ENCODE peak calls at places on chromosomes 13 and 19, in five cellular contexts. C, J, T, Q and E are unnamed samples.

GRCh38 chr13:107864543-107865460 is 350.5 kb downstream of the LIG4 start:
- DNase-seq in C (no peak), J (peak; percentile 1), T (no peak), Q (no peak), E (no peak)

GRCh38 chr13:99174533-99175100 is 26.0 kb upstream of the UBAC2 start:
- DNase-seq in C (no peak), J (no peak), T (no peak), Q (no peak), E (no peak)

GRCh38 chr13:26855071-26855470 is 94.5 kb upstream of the GPR12 start:
- DNase-seq in C (no peak), J (no peak), T (no peak), Q (no peak), E (no peak)

GRCh38 chr13:54424344-54424743 is 1395.7 kb downstream of the OLFM4 start:
- DNase-seq in C (no peak), J (no peak), T (no peak), Q (no peak), E (no peak)

GRCh38 chr13:67726979-67727378 is 496.8 kb upstream of the PCDH9 start:
- DNase-seq in C (no peak), J (no peak), T (no peak), Q (no peak), E (no peak)

GRCh38 chr13:45717324-45717723 is 15.2 kb downstream of the CBY2 start:
- DNase-seq in C (no peak), J (no peak), T (no peak), Q (no peak), E (no peak)

GRCh38 chr19:17481986-17482385 is 11.7 kb downstream of the SLC27A1 start:
- DNase-seq in C (no peak), J (no peak), T (no peak), Q (no peak), E (no peak)

GRCh38 chr13:27088619-27089018 is 83.0 kb downstream of the USP12 start:
- DNase-seq in C (no peak), J (no peak), T (no peak), Q (no peak), E (no peak)

GRCh38 chr19:28482221-28482620 is 730.7 kb downstream of the UQCRFS1 start:
- DNase-seq in C (no peak), J (no peak), T (no peak), Q (no peak), E (no peak)

GRCh38 chr19:42115219-42115618 is 17.0 kb downstream of the POU2F2 start:
- DNase-seq in C (no peak), J (peak; percentile 58), T (no peak), Q (no peak), E (no peak)

GRCh38 chr13:93848247-93848646 is 621.6 kb downstream of the GPC6 start:
- DNase-seq in C (no peak), J (no peak), T (no peak), Q (no peak), E (no peak)

GRCh38 chr19:30227661-30228112 is 144.5 kb upstream of the ZNF536 start:
- DNase-seq in C (peak; percentile 64), J (peak; percentile 41), T (no peak), Q (peak; percentile 56), E (no peak)

GRCh38 chr19:46979103-46979769 is 40.4 kb upstream of the NPAS1 start:
- DNase-seq in C (no peak), J (no peak), T (no peak), Q (no peak), E (no peak)

GRCh38 chr13:78777973-78778372 is 119.0 kb upstream of the OBI1 start:
- DNase-seq in C (no peak), J (no peak), T (no peak), Q (no peak), E (no peak)

GRCh38 chr13:79386125-79386822 is 19.8 kb downstream of the RBM26 start:
- DNase-seq in C (no peak), J (no peak), T (no peak), Q (no peak), E (no peak)

GRCh38 chr13:106163426-106163825 is 372.0 kb downstream of the EFNB2 start:
- DNase-seq in C (no peak), J (no peak), T (no peak), Q (no peak), E (no peak)

GRCh38 chr19:5352229-5352763 is 11.7 kb upstream of the PTPRS start:
- DNase-seq in C (no peak), J (no peak), T (no peak), Q (no peak), E (no peak)

GRCh38 chr13:27022571-27023311 is 148.9 kb downstream of the USP12 start:
- DNase-seq in C (no peak), J (no peak), T (no peak), Q (no peak), E (peak; percentile 43)

GRCh38 chr19:44072543-44073401 is 813 bp downstream of the ZNF284 start:
- DNase-seq in C (no peak), J (no peak), T (no peak), Q (no peak), E (no peak)

GRCh38 chr13:19673473-19674430 is 40.3 kb downstream of the MPHOSPH8 start:
- DNase-seq in C (no peak), J (no peak), T (no peak), Q (no peak), E (no peak)

GRCh38 chr19:6734096-6734696 is 3.2 kb downstream of the GPR108 start:
- DNase-seq in C (no peak), J (no peak), T (no peak), Q (no peak), E (no peak)

GRCh38 chr19:6731822-6732221 is 5.6 kb downstream of the GPR108 start:
- DNase-seq in C (no peak), J (no peak), T (no peak), Q (no peak), E (no peak)

GRCh38 chr19:6735181-6735891 is 2.0 kb downstream of the GPR108 start:
- DNase-seq in C (no peak), J (no peak), T (no peak), Q (no peak), E (no peak)

GRCh38 chr19:6732803-6733337 is 4.5 kb downstream of the GPR108 start:
- DNase-seq in C (no peak), J (no peak), T (no peak), Q (no peak), E (no peak)

GRCh38 chr19:6733338-6734095 is 3.9 kb downstream of the GPR108 start:
- DNase-seq in C (no peak), J (peak; percentile 45), T (no peak), Q (no peak), E (no peak)
- TF ChIP-seq CTCF in C (peak; percentile 45), J (peak; percentile 86), T (no peak), Q (no peak), E (no peak)

GRCh38 chr13:44155422-44156293 is 218.0 kb upstream of the SERP2 start:
- DNase-seq in C (peak; percentile 46), J (no peak), T (no peak), Q (no peak), E (peak; percentile 82)

GRCh38 chr13:44158741-44159632 is 214.6 kb upstream of the SERP2 start:
- DNase-seq in C (no peak), J (no peak), T (no peak), Q (no peak), E (no peak)

GRCh38 chr13:44158055-44158655 is 215.5 kb upstream of the SERP2 start:
- DNase-seq in C (no peak), J (no peak), T (no peak), Q (no peak), E (peak; percentile 78)

GRCh38 chr13:44156294-44156658 is 217.3 kb upstream of the SERP2 start:
- DNase-seq in C (no peak), J (no peak), T (no peak), Q (no peak), E (no peak)

DNA sequence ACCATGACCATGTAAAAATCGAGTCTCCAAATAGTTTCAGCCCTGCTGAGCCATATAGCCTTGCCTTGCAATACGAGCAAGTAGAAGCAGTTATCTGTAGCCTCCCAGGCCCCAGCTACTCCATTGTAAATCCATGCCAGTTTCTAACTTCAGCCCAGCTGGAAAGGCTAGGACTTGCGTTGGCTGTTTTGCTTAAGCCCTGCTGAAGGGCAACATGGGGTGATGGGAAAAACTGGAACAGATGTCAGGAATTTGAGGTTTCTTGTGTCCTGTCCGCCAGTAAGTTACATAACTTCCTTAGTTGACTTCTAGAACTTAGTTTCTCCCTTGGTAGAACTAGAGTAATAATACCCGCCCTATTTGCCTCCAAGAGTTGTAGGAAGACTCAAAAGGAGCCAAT is 216.0 kb upstream of the SERP2 start:
- DNase-seq in C (no peak), J (no peak), T (no peak), Q (no peak), E (no peak)
- H3K4me3 ChIP-seq in C (no peak overlapping the region), J (no peak overlapping the region), T (no peak overlapping the region), Q (no peak overlapping the region), E (peak overlapping the region; percentile 11)

GRCh38 chr13:72973234-72973633 is 85.6 kb upstream of the KLF5 start:
- DNase-seq in C (no peak), J (no peak), T (no peak), Q (no peak), E (no peak)

GRCh38 chr13:72970301-72970880 is 88.4 kb upstream of the KLF5 start:
- DNase-seq in C (no peak), J (no peak), T (no peak), Q (no peak), E (no peak)

GRCh38 chr13:72970956-72971355 is 87.8 kb upstream of the KLF5 start:
- DNase-seq in C (no peak), J (no peak), T (no peak), Q (no peak), E (no peak)
- TF ChIP-seq CTCF in C (no peak), J (no peak), T (no peak), Q (no peak), E (no peak)

GRCh38 chr19:54517483-54517882 is 14.9 kb downstream of the LAIR2 start:
- DNase-seq in C (peak; percentile 30), J (peak; percentile 61), T (no peak), Q (peak; percentile 71), E (no peak)

GRCh38 chr19:54518844-54519243 is 16.2 kb downstream of the LAIR2 start:
- DNase-seq in C (no peak), J (no peak), T (no peak), Q (no peak), E (no peak)

GRCh38 chr19:54521860-54522513 is 19.4 kb downstream of the LAIR2 start:
- DNase-seq in C (no peak), J (no peak), T (no peak), Q (no peak), E (no peak)

GRCh38 chr19:54523403-54523802 is 20.8 kb downstream of the LAIR2 start:
- DNase-seq in C (no peak), J (no peak), T (no peak), Q (no peak), E (no peak)

DNA sequence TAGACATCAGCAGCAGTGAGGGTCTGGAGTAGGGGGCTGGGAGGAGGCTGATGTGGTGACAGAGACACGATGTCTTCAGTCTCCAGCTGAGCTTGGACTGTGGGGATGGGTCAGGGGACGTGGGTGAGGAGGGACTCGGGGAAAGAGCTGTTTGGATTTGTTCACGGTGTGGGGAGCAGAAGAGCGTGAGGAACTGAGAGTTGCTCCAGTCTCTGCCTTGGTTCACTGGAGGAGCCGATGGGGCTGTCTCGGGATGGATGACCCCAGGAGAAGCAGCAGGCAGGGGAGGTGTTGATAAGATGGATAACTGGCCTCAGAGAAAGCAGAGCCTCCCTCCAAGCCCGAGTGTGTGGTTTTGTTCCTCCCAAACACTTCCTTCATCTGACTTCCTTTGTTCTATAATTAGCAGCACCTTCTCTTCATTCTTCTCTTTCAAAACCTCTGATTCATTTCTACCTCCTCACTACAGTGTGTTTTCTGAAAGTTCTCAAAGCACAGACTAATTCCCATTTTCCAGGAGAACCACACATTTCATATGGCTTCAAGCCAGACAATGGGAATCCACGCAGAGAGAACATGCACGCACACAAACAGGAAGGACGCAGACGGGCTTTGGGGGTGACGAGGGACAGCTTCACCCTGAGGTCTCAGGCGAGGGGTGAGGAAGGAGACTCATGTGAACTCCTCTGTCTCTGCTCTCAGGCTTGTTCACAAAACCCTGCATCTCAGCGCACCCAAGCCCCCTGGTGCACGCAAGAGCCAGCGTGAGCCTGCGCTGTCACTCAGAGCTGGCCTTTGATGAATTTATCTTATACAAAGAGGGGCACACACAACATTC is 18.6 kb downstream of the LAIR2 start:
- DNase-seq in C (no peak), J (no peak), T (no peak), Q (no peak), E (no peak)
- H3K4me3 ChIP-seq in C (no peak overlapping the region), J (no peak overlapping the region), T (no peak overlapping the region), Q (no peak overlapping the region), E (no peak overlapping the region)